ENCODE peak calls at places on chromosome 9, in eight cellular contexts. One of them, this sample, is unnamed.

GRCh38 chr9:95341262-95342011 is 23.9 kb upstream of the FANCC start:
- DNase-seq in GM12891: no peak
- DNase-seq in A549: peak
- DNase-seq in heart left ventricle: no peak
- DNase-seq in ovary: peak
- DNase-seq in HCT116: no peak
- DNase-seq in tibial nerve: no peak
- DNase-seq in erythroblast: no peak
- DNase-seq in this sample: no peak

GRCh38 chr9:134950404-134950760 is 32.7 kb upstream of the FCN1 start:
- DNase-seq in GM12891: no peak
- DNase-seq in A549: no peak
- DNase-seq in heart left ventricle: no peak
- DNase-seq in ovary: no peak
- DNase-seq in HCT116: no peak
- DNase-seq in tibial nerve: no peak
- DNase-seq in erythroblast: no peak
- DNase-seq in this sample: no peak

GRCh38 chr9:21996438-21996837 is 1.8 kb downstream of the CDKN2B-AS1 start:
- DNase-seq in GM12891: no peak
- DNase-seq in A549: no peak
- DNase-seq in heart left ventricle: no peak
- DNase-seq in ovary: no peak
- DNase-seq in HCT116: no peak
- DNase-seq in tibial nerve: no peak
- DNase-seq in erythroblast: peak
- DNase-seq in this sample: no peak

GRCh38 chr9:100322954-100323536 is 29.7 kb downstream of the TEX10 start:
- DNase-seq in GM12891: no peak
- DNase-seq in A549: peak
- DNase-seq in heart left ventricle: no peak
- DNase-seq in ovary: no peak
- DNase-seq in HCT116: peak
- DNase-seq in tibial nerve: peak
- DNase-seq in erythroblast: peak
- DNase-seq in this sample: peak

GRCh38 chr9:132409828-132410528 is at the start of gene CFAP77:
- DNase-seq in GM12891: peak
- DNase-seq in A549: peak
- DNase-seq in heart left ventricle: peak
- DNase-seq in ovary: peak
- DNase-seq in HCT116: peak
- DNase-seq in tibial nerve: no peak
- DNase-seq in erythroblast: peak
- DNase-seq in this sample: peak

GRCh38 chr9:112437406-112437805 is 49.2 kb upstream of the KIAA1958 start:
- DNase-seq in GM12891: no peak
- DNase-seq in A549: no peak
- DNase-seq in heart left ventricle: no peak
- DNase-seq in ovary: no peak
- DNase-seq in HCT116: no peak
- DNase-seq in tibial nerve: no peak
- DNase-seq in erythroblast: no peak
- DNase-seq in this sample: no peak

GRCh38 chr9:131516930-131517329 is 14.1 kb downstream of the UCK1 start:
- DNase-seq in GM12891: no peak
- DNase-seq in A549: no peak
- DNase-seq in heart left ventricle: no peak
- DNase-seq in ovary: no peak
- DNase-seq in HCT116: no peak
- DNase-seq in tibial nerve: no peak
- DNase-seq in erythroblast: no peak
- DNase-seq in this sample: no peak

GRCh38 chr9:73011346-73011745 is 58.5 kb upstream of the ALDH1A1 start:
- DNase-seq in GM12891: no peak
- DNase-seq in A549: no peak
- DNase-seq in heart left ventricle: no peak
- DNase-seq in ovary: no peak
- DNase-seq in HCT116: no peak
- DNase-seq in tibial nerve: peak
- DNase-seq in erythroblast: no peak
- DNase-seq in this sample: no peak

GRCh38 chr9:86043999-86044398 is 55.4 kb downstream of the GOLM1 start:
- DNase-seq in GM12891: no peak
- DNase-seq in A549: no peak
- DNase-seq in heart left ventricle: no peak
- DNase-seq in ovary: no peak
- DNase-seq in HCT116: peak
- DNase-seq in tibial nerve: no peak
- DNase-seq in erythroblast: peak
- DNase-seq in this sample: no peak

GRCh38 chr9:36738318-36738975 is 165.8 kb downstream of the MELK start:
- DNase-seq in GM12891: no peak
- DNase-seq in A549: peak
- DNase-seq in heart left ventricle: no peak
- DNase-seq in ovary: peak
- DNase-seq in HCT116: peak
- DNase-seq in tibial nerve: no peak
- DNase-seq in erythroblast: no peak
- DNase-seq in this sample: no peak

GRCh38 chr9:110767559-110768063 is 99.0 kb downstream of the MUSK start:
- DNase-seq in GM12891: no peak
- DNase-seq in A549: no peak
- DNase-seq in heart left ventricle: peak
- DNase-seq in ovary: peak
- DNase-seq in HCT116: no peak
- DNase-seq in tibial nerve: peak
- DNase-seq in erythroblast: no peak
- DNase-seq in this sample: peak

GRCh38 chr9:109497193-109498165 is 628 bp downstream of the PTPN3 start:
- DNase-seq in GM12891: no peak
- DNase-seq in A549: peak
- DNase-seq in heart left ventricle: no peak
- DNase-seq in ovary: no peak
- DNase-seq in HCT116: no peak
- DNase-seq in tibial nerve: no peak
- DNase-seq in erythroblast: no peak
- DNase-seq in this sample: peak

GRCh38 chr9:37034320-37034937 is 361 bp upstream of the PAX5 start:
- DNase-seq in GM12891: no peak
- DNase-seq in A549: no peak
- DNase-seq in heart left ventricle: no peak
- DNase-seq in ovary: no peak
- DNase-seq in HCT116: no peak
- DNase-seq in tibial nerve: no peak
- DNase-seq in erythroblast: peak
- DNase-seq in this sample: no peak

GRCh38 chr9:98226968-98227367 is 28.5 kb downstream of the TBC1D2 start:
- DNase-seq in GM12891: no peak
- DNase-seq in A549: no peak
- DNase-seq in heart left ventricle: no peak
- DNase-seq in ovary: no peak
- DNase-seq in HCT116: no peak
- DNase-seq in tibial nerve: no peak
- DNase-seq in erythroblast: no peak
- DNase-seq in this sample: no peak

GRCh38 chr9:116149844-116150243 is 3.7 kb upstream of the PAPPA start:
- DNase-seq in GM12891: peak
- DNase-seq in A549: peak
- DNase-seq in heart left ventricle: no peak
- DNase-seq in ovary: no peak
- DNase-seq in HCT116: peak
- DNase-seq in tibial nerve: no peak
- DNase-seq in erythroblast: peak
- DNase-seq in this sample: peak

GRCh38 chr9:112334319-112334828 is 955 bp upstream of the PTBP3 start:
- DNase-seq in GM12891: no peak
- DNase-seq in A549: peak
- DNase-seq in heart left ventricle: no peak
- DNase-seq in ovary: no peak
- DNase-seq in HCT116: no peak
- DNase-seq in tibial nerve: peak
- DNase-seq in erythroblast: peak
- DNase-seq in this sample: peak

GRCh38 chr9:15135167-15135792 is 171.7 kb downstream of the TTC39B start:
- DNase-seq in GM12891: peak
- DNase-seq in A549: peak
- DNase-seq in heart left ventricle: peak
- DNase-seq in ovary: peak
- DNase-seq in HCT116: peak
- DNase-seq in tibial nerve: peak
- DNase-seq in erythroblast: peak
- DNase-seq in this sample: peak

DNA sequence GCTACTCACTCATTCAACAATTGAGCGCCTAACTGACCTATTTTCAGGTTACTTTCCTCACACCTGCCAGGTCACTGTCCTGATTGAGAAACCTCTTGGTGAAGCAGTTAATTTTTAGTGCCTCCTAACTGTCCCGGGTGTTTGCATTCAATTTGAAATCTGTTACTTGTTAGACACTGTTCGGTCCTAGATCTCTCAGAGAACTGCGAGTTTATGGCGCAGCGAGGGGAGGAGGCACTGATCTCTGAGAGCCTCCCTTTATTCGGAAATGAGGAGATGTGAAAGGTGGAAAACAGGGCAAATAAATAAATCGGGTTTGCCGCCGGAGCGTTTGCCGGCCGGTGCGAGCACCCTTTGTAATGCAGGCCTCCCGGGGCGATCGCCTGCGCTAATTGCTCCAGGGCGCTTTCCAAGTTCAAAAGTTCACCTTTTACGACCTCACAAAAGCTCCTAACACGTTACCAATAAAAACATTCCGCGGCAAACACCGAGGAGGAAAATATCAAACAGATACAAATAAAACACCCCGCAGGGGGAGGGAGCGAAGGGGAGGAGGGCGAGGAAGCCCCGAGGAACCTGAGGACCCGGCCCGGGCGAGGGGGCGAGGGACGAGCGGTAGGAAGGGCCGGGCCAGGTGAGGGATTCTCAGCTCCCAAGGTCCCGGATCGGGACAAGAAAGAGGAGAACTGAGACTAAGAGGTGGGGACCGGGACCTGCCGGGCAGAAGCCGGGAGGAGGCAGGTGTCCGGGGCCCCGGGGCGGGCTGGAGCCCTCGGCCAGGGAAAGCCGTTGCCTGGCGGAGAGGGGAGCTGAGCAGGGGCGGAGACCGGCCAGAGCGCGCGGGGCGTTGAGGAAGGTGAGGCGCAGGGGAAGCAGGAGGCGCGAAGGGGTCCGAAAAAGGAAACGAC is 1.4 kb downstream of the NR6A1 start:
- DNase-seq in GM12891: no peak
- DNase-seq in A549: peak
- DNase-seq in heart left ventricle: no peak
- DNase-seq in ovary: peak
- DNase-seq in HCT116: peak
- DNase-seq in tibial nerve: no peak
- DNase-seq in erythroblast: peak
- DNase-seq in this sample: peak
- TF ChIP-seq POLR2A in GM12891: no peak
- TF ChIP-seq POLR2A in A549: no peak
- TF ChIP-seq POLR2A in heart left ventricle: no peak
- TF ChIP-seq POLR2A in ovary: no peak
- TF ChIP-seq POLR2A in HCT116: no peak
- TF ChIP-seq POLR2A in tibial nerve: no peak
- TF ChIP-seq POLR2A in erythroblast: no peak
- TF ChIP-seq POLR2A in this sample: no peak

GRCh38 chr9:29556317-29556716 is 1983.0 kb upstream of the C9orf72 start:
- DNase-seq in GM12891: no peak
- DNase-seq in A549: peak
- DNase-seq in heart left ventricle: no peak
- DNase-seq in ovary: no peak
- DNase-seq in HCT116: no peak
- DNase-seq in tibial nerve: no peak
- DNase-seq in erythroblast: no peak
- DNase-seq in this sample: no peak

GRCh38 chr9:29555452-29555851 is 1982.2 kb upstream of the C9orf72 start:
- DNase-seq in GM12891: no peak
- DNase-seq in A549: no peak
- DNase-seq in heart left ventricle: no peak
- DNase-seq in ovary: no peak
- DNase-seq in HCT116: no peak
- DNase-seq in tibial nerve: no peak
- DNase-seq in erythroblast: no peak
- DNase-seq in this sample: no peak

GRCh38 chr9:29556746-29557145 is 1983.5 kb upstream of the C9orf72 start:
- DNase-seq in GM12891: no peak
- DNase-seq in A549: no peak
- DNase-seq in heart left ventricle: no peak
- DNase-seq in ovary: no peak
- DNase-seq in HCT116: no peak
- DNase-seq in tibial nerve: no peak
- DNase-seq in erythroblast: no peak
- DNase-seq in this sample: no peak
- TF ChIP-seq POLR2A in GM12891: no peak
- TF ChIP-seq POLR2A in A549: no peak
- TF ChIP-seq POLR2A in heart left ventricle: no peak
- TF ChIP-seq POLR2A in ovary: no peak
- TF ChIP-seq POLR2A in HCT116: no peak
- TF ChIP-seq POLR2A in tibial nerve: no peak
- TF ChIP-seq POLR2A in erythroblast: no peak
- TF ChIP-seq POLR2A in this sample: no peak

GRCh38 chr9:137109250-137110146 is 5.0 kb downstream of the DPP7 start:
- DNase-seq in GM12891: no peak
- DNase-seq in A549: no peak
- DNase-seq in heart left ventricle: no peak
- DNase-seq in ovary: no peak
- DNase-seq in HCT116: no peak
- DNase-seq in tibial nerve: no peak
- DNase-seq in erythroblast: no peak
- DNase-seq in this sample: no peak
- TF ChIP-seq POLR2A in GM12891: peak
- TF ChIP-seq POLR2A in A549: no peak
- TF ChIP-seq POLR2A in heart left ventricle: no peak
- TF ChIP-seq POLR2A in ovary: no peak
- TF ChIP-seq POLR2A in HCT116: no peak
- TF ChIP-seq POLR2A in tibial nerve: no peak
- TF ChIP-seq POLR2A in erythroblast: no peak
- TF ChIP-seq POLR2A in this sample: no peak

DNA sequence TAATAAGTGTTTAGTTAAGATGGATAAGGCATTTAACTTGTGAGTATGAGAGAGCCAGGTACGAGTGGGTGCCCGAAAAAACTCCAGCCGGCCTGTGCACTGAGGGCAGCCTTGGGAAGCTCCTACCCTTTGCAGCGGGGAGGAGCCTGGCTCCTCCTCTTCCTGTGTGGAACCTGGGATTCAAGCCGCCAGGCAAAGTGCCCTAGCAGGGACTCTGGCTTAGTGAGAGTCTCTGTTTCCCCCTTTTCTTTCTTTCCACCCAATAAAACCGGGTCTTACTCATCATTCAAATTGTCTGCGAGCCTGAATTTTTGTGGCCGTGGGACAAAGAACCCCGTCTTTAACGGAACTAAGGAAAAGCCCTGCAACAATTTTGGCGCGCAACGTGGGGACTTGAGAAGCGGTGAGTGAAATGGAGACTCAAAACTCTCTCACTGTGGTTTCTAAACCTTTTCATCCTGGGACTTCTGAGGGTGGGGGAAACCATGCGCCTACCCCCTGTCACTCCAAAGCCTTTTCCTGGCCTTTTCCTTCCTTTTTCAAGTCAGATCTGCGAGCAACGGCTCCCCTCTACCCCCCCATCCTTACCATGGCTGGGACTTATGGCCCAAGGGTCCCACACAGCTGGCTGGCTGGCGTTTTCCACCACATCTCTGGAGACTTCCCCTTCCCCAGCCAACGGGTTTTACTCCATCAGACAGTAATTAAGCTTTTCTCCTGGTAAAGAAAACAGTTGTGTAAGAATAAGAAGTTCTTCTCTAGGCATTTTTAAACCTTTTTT is 535.7 kb upstream of the ACO1 start:
- DNase-seq in GM12891: no peak
- DNase-seq in A549: no peak
- DNase-seq in heart left ventricle: no peak
- DNase-seq in ovary: no peak
- DNase-seq in HCT116: peak
- DNase-seq in tibial nerve: no peak
- DNase-seq in erythroblast: no peak
- DNase-seq in this sample: no peak
- TF ChIP-seq POLR2A in GM12891: no peak
- TF ChIP-seq POLR2A in A549: no peak
- TF ChIP-seq POLR2A in heart left ventricle: no peak
- TF ChIP-seq POLR2A in ovary: no peak
- TF ChIP-seq POLR2A in HCT116: peak
- TF ChIP-seq POLR2A in tibial nerve: no peak
- TF ChIP-seq POLR2A in erythroblast: no peak
- TF ChIP-seq POLR2A in this sample: no peak